ENCODE peak calls at places on chromosomes 2 and 18, in four cellular contexts. One of them, this sample, is unnamed.

GRCh38 chr2:15142069-15142689 is 419.0 kb downstream of the NBAS start:
- DNase-seq in H54: no peak
- DNase-seq in NCI-H2171 treated with DMSO at 0.1 percent for 48 hours: peak; percentile 83
- DNase-seq in WERI-Rb-1: no peak
- DNase-seq in this sample: no peak

GRCh38 chr18:34322365-34323289 is 97.9 kb upstream of the NOL4 start:
- DNase-seq in H54: no peak
- DNase-seq in NCI-H2171 treated with DMSO at 0.1 percent for 48 hours: no peak
- DNase-seq in WERI-Rb-1: peak; percentile 62
- DNase-seq in this sample: peak; percentile 37

GRCh38 chr2:152513681-152514080 is 178.7 kb downstream of the FMNL2 start:
- DNase-seq in H54: no peak
- DNase-seq in NCI-H2171 treated with DMSO at 0.1 percent for 48 hours: no peak
- DNase-seq in WERI-Rb-1: no peak
- DNase-seq in this sample: no peak

GRCh38 chr18:24395049-24395780 is 2.4 kb downstream of the OSBPL1A start:
- DNase-seq in H54: no peak
- DNase-seq in NCI-H2171 treated with DMSO at 0.1 percent for 48 hours: peak; percentile 33
- DNase-seq in WERI-Rb-1: no peak
- DNase-seq in this sample: no peak

GRCh38 chr18:48817021-48817461 is 133.7 kb downstream of the SMAD7 start:
- DNase-seq in H54: no peak
- DNase-seq in NCI-H2171 treated with DMSO at 0.1 percent for 48 hours: peak; percentile 22
- DNase-seq in WERI-Rb-1: peak; percentile 20
- DNase-seq in this sample: no peak

GRCh38 chr2:69777778-69778089 is 35.8 kb downstream of the ANXA4 start:
- DNase-seq in H54: no peak
- DNase-seq in NCI-H2171 treated with DMSO at 0.1 percent for 48 hours: no peak
- DNase-seq in WERI-Rb-1: no peak
- DNase-seq in this sample: no peak

GRCh38 chr18:31039426-31039825 is 3.1 kb downstream of the DSC3 start:
- DNase-seq in H54: no peak
- DNase-seq in NCI-H2171 treated with DMSO at 0.1 percent for 48 hours: no peak
- DNase-seq in WERI-Rb-1: no peak
- DNase-seq in this sample: no peak

GRCh38 chr2:64322433-64322832 is 131.5 kb upstream of the LGALSL start:
- DNase-seq in H54: no peak
- DNase-seq in NCI-H2171 treated with DMSO at 0.1 percent for 48 hours: no peak
- DNase-seq in WERI-Rb-1: no peak
- DNase-seq in this sample: no peak

GRCh38 chr2:169069341-169069740 is at the start of gene DHRS9:
- DNase-seq in H54: peak; percentile 44
- DNase-seq in NCI-H2171 treated with DMSO at 0.1 percent for 48 hours: no peak
- DNase-seq in WERI-Rb-1: no peak
- DNase-seq in this sample: no peak

GRCh38 chr2:33441235-33441810 is 35.1 kb upstream of the RASGRP3 start:
- DNase-seq in H54: peak; percentile 15
- DNase-seq in NCI-H2171 treated with DMSO at 0.1 percent for 48 hours: peak; percentile 76
- DNase-seq in WERI-Rb-1: peak; percentile 63
- DNase-seq in this sample: peak; percentile 61

GRCh38 chr2:11750422-11750821 is 4.0 kb downstream of the LPIN1 start:
- DNase-seq in H54: no peak
- DNase-seq in NCI-H2171 treated with DMSO at 0.1 percent for 48 hours: no peak
- DNase-seq in WERI-Rb-1: no peak
- DNase-seq in this sample: no peak

GRCh38 chr2:66721776-66722175 is 286.9 kb downstream of the MEIS1 start:
- DNase-seq in H54: no peak
- DNase-seq in NCI-H2171 treated with DMSO at 0.1 percent for 48 hours: no peak
- DNase-seq in WERI-Rb-1: no peak
- DNase-seq in this sample: no peak

GRCh38 chr2:191936882-191937405 is 90.1 kb upstream of the CAVIN2 start:
- DNase-seq in H54: no peak
- DNase-seq in NCI-H2171 treated with DMSO at 0.1 percent for 48 hours: no peak
- DNase-seq in WERI-Rb-1: peak; percentile 15
- DNase-seq in this sample: peak; percentile 33

GRCh38 chr18:7512326-7512725 is 54.8 kb upstream of the PTPRM start:
- DNase-seq in H54: no peak
- DNase-seq in NCI-H2171 treated with DMSO at 0.1 percent for 48 hours: no peak
- DNase-seq in WERI-Rb-1: no peak
- DNase-seq in this sample: no peak

GRCh38 chr2:128714285-128714684 is 395.6 kb upstream of the HS6ST1 start:
- DNase-seq in H54: no peak
- DNase-seq in NCI-H2171 treated with DMSO at 0.1 percent for 48 hours: no peak
- DNase-seq in WERI-Rb-1: no peak
- DNase-seq in this sample: no peak

GRCh38 chr18:5415035-5415434 is 119.5 kb upstream of the ZBTB14 start:
- DNase-seq in H54: no peak
- DNase-seq in NCI-H2171 treated with DMSO at 0.1 percent for 48 hours: no peak
- DNase-seq in WERI-Rb-1: no peak
- DNase-seq in this sample: no peak

GRCh38 chr2:88018969-88019368 is 2.6 kb upstream of the RNU2-63P start:
- DNase-seq in H54: no peak
- DNase-seq in NCI-H2171 treated with DMSO at 0.1 percent for 48 hours: no peak
- DNase-seq in WERI-Rb-1: no peak
- DNase-seq in this sample: no peak

GRCh38 chr2:66561645-66562336 is 126.9 kb downstream of the MEIS1 start:
- DNase-seq in H54: no peak
- DNase-seq in NCI-H2171 treated with DMSO at 0.1 percent for 48 hours: no peak
- DNase-seq in WERI-Rb-1: no peak
- DNase-seq in this sample: no peak

GRCh38 chr2:238967031-238967977 is 119.4 kb downstream of the TWIST2 start:
- DNase-seq in H54: no peak
- DNase-seq in NCI-H2171 treated with DMSO at 0.1 percent for 48 hours: no peak
- DNase-seq in WERI-Rb-1: no peak
- DNase-seq in this sample: no peak

GRCh38 chr18:74899554-74899953 is 301.9 kb downstream of the ZNF407 start:
- DNase-seq in H54: no peak
- DNase-seq in NCI-H2171 treated with DMSO at 0.1 percent for 48 hours: peak; percentile 79
- DNase-seq in WERI-Rb-1: no peak
- DNase-seq in this sample: no peak

GRCh38 chr18:51890762-51891161 is 449.2 kb upstream of the DCC start:
- DNase-seq in H54: no peak
- DNase-seq in NCI-H2171 treated with DMSO at 0.1 percent for 48 hours: peak; percentile 95
- DNase-seq in WERI-Rb-1: no peak
- DNase-seq in this sample: no peak

GRCh38 chr2:179592167-179592936 is 269.1 kb downstream of the ZNF385B start:
- DNase-seq in H54: no peak
- DNase-seq in NCI-H2171 treated with DMSO at 0.1 percent for 48 hours: no peak
- DNase-seq in WERI-Rb-1: no peak
- DNase-seq in this sample: no peak

GRCh38 chr2:26495705-26496271 is 17.9 kb upstream of the OTOF start:
- DNase-seq in H54: no peak
- DNase-seq in NCI-H2171 treated with DMSO at 0.1 percent for 48 hours: peak; percentile 60
- DNase-seq in WERI-Rb-1: no peak
- DNase-seq in this sample: no peak

GRCh38 chr18:10081477-10081876 is 167.7 kb downstream of the VAPA start:
- DNase-seq in H54: no peak
- DNase-seq in NCI-H2171 treated with DMSO at 0.1 percent for 48 hours: peak; percentile 57
- DNase-seq in WERI-Rb-1: no peak
- DNase-seq in this sample: no peak

GRCh38 chr2:237900891-237901831 is 41.7 kb downstream of the RAMP1 start:
- DNase-seq in H54: no peak
- DNase-seq in NCI-H2171 treated with DMSO at 0.1 percent for 48 hours: peak; percentile 8
- DNase-seq in WERI-Rb-1: no peak
- DNase-seq in this sample: no peak

GRCh38 chr2:75587954-75588587 is 27.3 kb upstream of the EVA1A start:
- DNase-seq in H54: peak; percentile 34
- DNase-seq in NCI-H2171 treated with DMSO at 0.1 percent for 48 hours: no peak
- DNase-seq in WERI-Rb-1: no peak
- DNase-seq in this sample: no peak

GRCh38 chr2:60992985-60993392 is 24.5 kb upstream of the PEX13 start:
- DNase-seq in H54: no peak
- DNase-seq in NCI-H2171 treated with DMSO at 0.1 percent for 48 hours: no peak
- DNase-seq in WERI-Rb-1: no peak
- DNase-seq in this sample: no peak

GRCh38 chr2:222609391-222609790 is 46.5 kb downstream of the FARSB start:
- DNase-seq in H54: no peak
- DNase-seq in NCI-H2171 treated with DMSO at 0.1 percent for 48 hours: no peak
- DNase-seq in WERI-Rb-1: no peak
- DNase-seq in this sample: no peak

GRCh38 chr18:33210575-33211189 is 229.8 kb downstream of the CCDC178 start:
- DNase-seq in H54: peak; percentile 0
- DNase-seq in NCI-H2171 treated with DMSO at 0.1 percent for 48 hours: peak; percentile 78
- DNase-seq in WERI-Rb-1: peak; percentile 9
- DNase-seq in this sample: peak; percentile 73

GRCh38 chr2:56801770-56802169 is 618.0 kb downstream of the CCDC85A start:
- DNase-seq in H54: no peak
- DNase-seq in NCI-H2171 treated with DMSO at 0.1 percent for 48 hours: no peak
- DNase-seq in WERI-Rb-1: no peak
- DNase-seq in this sample: no peak

GRCh38 chr2:35538796-35539195 is 816.8 kb upstream of the CRIM1 start:
- DNase-seq in H54: peak; percentile 1
- DNase-seq in NCI-H2171 treated with DMSO at 0.1 percent for 48 hours: no peak
- DNase-seq in WERI-Rb-1: no peak
- DNase-seq in this sample: no peak

This sample was measured in NCI-H82.